ENCODE peak calls at places on chromosomes 5 and 9, in six cellular contexts. One of them, this sample, is unnamed.

GRCh38 chr5:81579525-81579924 is 171.4 kb downstream of the SSBP2 start:
- DNase-seq in testis: no peak
- DNase-seq in fibroblast of the aortic adventitia: peak; percentile 19
- DNase-seq in CD4-positive, alpha-beta T cell: no peak
- DNase-seq in B cell: no peak
- DNase-seq in OCI-LY7: peak; percentile 46
- DNase-seq in this sample: no peak

GRCh38 chr9:23821400-23822181 is 4.4 kb downstream of the ELAVL2 start:
- DNase-seq in CD4-positive, alpha-beta T cell: no peak
- DNase-seq in testis: peak; percentile 44
- DNase-seq in fibroblast of the aortic adventitia: no peak
- DNase-seq in OCI-LY7: no peak
- DNase-seq in B cell: no peak
- DNase-seq in this sample: no peak

GRCh38 chr9:26142201-26142600 is 464.0 kb upstream of the TUSC1 start:
- DNase-seq in CD4-positive, alpha-beta T cell: no peak
- DNase-seq in OCI-LY7: no peak
- DNase-seq in fibroblast of the aortic adventitia: no peak
- DNase-seq in testis: no peak
- DNase-seq in B cell: no peak
- DNase-seq in this sample: no peak

GRCh38 chr9:1637401-1637800 is 377.7 kb upstream of the SMARCA2 start:
- DNase-seq in fibroblast of the aortic adventitia: no peak
- DNase-seq in testis: no peak
- DNase-seq in B cell: no peak
- DNase-seq in CD4-positive, alpha-beta T cell: no peak
- DNase-seq in OCI-LY7: no peak
- DNase-seq in this sample: no peak

GRCh38 chr5:16937023-16937379 is 913 bp upstream of the MYO10 start:
- DNase-seq in OCI-LY7: no peak
- DNase-seq in testis: no peak
- DNase-seq in CD4-positive, alpha-beta T cell: no peak
- DNase-seq in fibroblast of the aortic adventitia: no peak
- DNase-seq in B cell: no peak
- DNase-seq in this sample: no peak

GRCh38 chr5:149037819-149038218 is 25.0 kb downstream of the SH3TC2 start:
- DNase-seq in fibroblast of the aortic adventitia: no peak
- DNase-seq in OCI-LY7: no peak
- DNase-seq in CD4-positive, alpha-beta T cell: no peak
- DNase-seq in testis: no peak
- DNase-seq in B cell: no peak
- DNase-seq in this sample: no peak

GRCh38 chr5:124235031-124235562 is 511.3 kb downstream of the ZNF608 start:
- DNase-seq in fibroblast of the aortic adventitia: no peak
- DNase-seq in OCI-LY7: no peak
- DNase-seq in testis: no peak
- DNase-seq in B cell: no peak
- DNase-seq in CD4-positive, alpha-beta T cell: no peak
- DNase-seq in this sample: no peak

GRCh38 chr5:133864711-133865110 is 103.7 kb downstream of the C5orf15 start:
- DNase-seq in CD4-positive, alpha-beta T cell: no peak
- DNase-seq in testis: no peak
- DNase-seq in fibroblast of the aortic adventitia: no peak
- DNase-seq in B cell: no peak
- DNase-seq in OCI-LY7: no peak
- DNase-seq in this sample: no peak

GRCh38 chr5:158013939-158014338 is 155.0 kb upstream of the CLINT1 start:
- DNase-seq in testis: peak; percentile 43
- DNase-seq in B cell: peak; percentile 17
- DNase-seq in CD4-positive, alpha-beta T cell: no peak
- DNase-seq in fibroblast of the aortic adventitia: peak; percentile 48
- DNase-seq in OCI-LY7: peak; percentile 43
- DNase-seq in this sample: no peak

GRCh38 chr5:84817953-84818352 is 433.3 kb upstream of the EDIL3 start:
- DNase-seq in fibroblast of the aortic adventitia: no peak
- DNase-seq in OCI-LY7: no peak
- DNase-seq in testis: no peak
- DNase-seq in CD4-positive, alpha-beta T cell: no peak
- DNase-seq in B cell: no peak
- DNase-seq in this sample: no peak

GRCh38 chr9:135413461-135413860 is 66.1 kb upstream of the PPP1R26 start:
- DNase-seq in CD4-positive, alpha-beta T cell: no peak
- DNase-seq in fibroblast of the aortic adventitia: no peak
- DNase-seq in testis: no peak
- DNase-seq in OCI-LY7: no peak
- DNase-seq in B cell: no peak
- DNase-seq in this sample: no peak

GRCh38 chr9:130995399-130995941 is 13.5 kb upstream of the LAMC3 start:
- DNase-seq in OCI-LY7: peak; percentile 3
- DNase-seq in B cell: no peak
- DNase-seq in testis: peak; percentile 42
- DNase-seq in CD4-positive, alpha-beta T cell: no peak
- DNase-seq in fibroblast of the aortic adventitia: peak; percentile 58
- DNase-seq in this sample: no peak

GRCh38 chr9:92289708-92290390 is 3.6 kb downstream of the IARS1 start:
- DNase-seq in OCI-LY7: no peak
- DNase-seq in testis: no peak
- DNase-seq in fibroblast of the aortic adventitia: peak; percentile 60
- DNase-seq in B cell: no peak
- DNase-seq in CD4-positive, alpha-beta T cell: no peak
- DNase-seq in this sample: no peak

GRCh38 chr9:129763235-129763917 is 10.5 kb upstream of the PTGES start:
- DNase-seq in fibroblast of the aortic adventitia: peak; percentile 96
- DNase-seq in CD4-positive, alpha-beta T cell: no peak
- DNase-seq in B cell: no peak
- DNase-seq in testis: no peak
- DNase-seq in OCI-LY7: no peak
- DNase-seq in this sample: no peak

GRCh38 chr9:90556897-90557296 is 85.7 kb downstream of the DIRAS2 start:
- DNase-seq in testis: no peak
- DNase-seq in CD4-positive, alpha-beta T cell: no peak
- DNase-seq in OCI-LY7: no peak
- DNase-seq in B cell: no peak
- DNase-seq in fibroblast of the aortic adventitia: no peak
- DNase-seq in this sample: no peak

GRCh38 chr5:56829137-56829536 is 13.8 kb downstream of the MAP3K1 start:
- DNase-seq in OCI-LY7: no peak
- DNase-seq in fibroblast of the aortic adventitia: no peak
- DNase-seq in B cell: peak; percentile 73
- DNase-seq in CD4-positive, alpha-beta T cell: peak; percentile 26
- DNase-seq in testis: no peak
- DNase-seq in this sample: no peak

GRCh38 chr5:56825222-56825824 is 10.0 kb downstream of the MAP3K1 start:
- DNase-seq in testis: no peak
- DNase-seq in OCI-LY7: no peak
- DNase-seq in B cell: no peak
- DNase-seq in fibroblast of the aortic adventitia: no peak
- DNase-seq in CD4-positive, alpha-beta T cell: no peak
- DNase-seq in this sample: no peak

GRCh38 chr5:56827923-56828322 is 12.6 kb downstream of the MAP3K1 start:
- DNase-seq in OCI-LY7: no peak
- DNase-seq in fibroblast of the aortic adventitia: no peak
- DNase-seq in B cell: no peak
- DNase-seq in testis: no peak
- DNase-seq in CD4-positive, alpha-beta T cell: no peak
- DNase-seq in this sample: no peak

GRCh38 chr5:56824019-56824418 is 8.7 kb downstream of the MAP3K1 start:
- DNase-seq in testis: no peak
- DNase-seq in CD4-positive, alpha-beta T cell: no peak
- DNase-seq in B cell: no peak
- DNase-seq in fibroblast of the aortic adventitia: no peak
- DNase-seq in OCI-LY7: no peak
- DNase-seq in this sample: no peak

DNA sequence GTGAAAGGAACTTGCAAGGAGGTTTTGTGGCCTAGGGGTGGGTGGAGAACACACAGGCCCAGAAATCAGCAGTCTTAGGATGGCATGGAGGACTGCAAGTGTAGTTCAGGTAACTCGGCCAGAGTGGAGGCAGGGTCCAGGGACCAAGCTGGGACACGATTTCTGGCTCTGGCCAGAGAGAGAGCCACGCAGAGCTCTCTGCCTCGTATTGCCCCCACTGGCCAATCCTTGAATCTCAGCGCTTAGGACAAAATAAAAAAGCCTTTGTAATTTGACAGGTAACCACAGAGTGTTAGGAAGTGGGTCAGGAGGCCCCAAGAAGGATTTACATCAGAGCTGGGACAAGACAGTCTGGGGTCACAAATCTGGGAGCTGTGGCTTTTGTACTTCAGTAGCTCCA is 11.7 kb downstream of the MAP3K1 start:
- DNase-seq in OCI-LY7: peak; percentile 43
- DNase-seq in B cell: peak; percentile 35
- DNase-seq in CD4-positive, alpha-beta T cell: no peak
- DNase-seq in fibroblast of the aortic adventitia: no peak
- DNase-seq in testis: no peak
- DNase-seq in this sample: no peak
- TF ChIP-seq CTCF in OCI-LY7: peak; percentile 70
- TF ChIP-seq CTCF in B cell: peak; percentile 44
- TF ChIP-seq CTCF in CD4-positive, alpha-beta T cell: peak; percentile 14
- TF ChIP-seq CTCF in fibroblast of the aortic adventitia: peak; percentile 1
- TF ChIP-seq CTCF in testis: no peak
- TF ChIP-seq CTCF in this sample: peak; percentile 12

GRCh38 chr9:136726631-136727191 is 14.3 kb downstream of the DIPK1B start:
- DNase-seq in OCI-LY7: peak; percentile 87
- DNase-seq in B cell: peak; percentile 67
- DNase-seq in fibroblast of the aortic adventitia: peak; percentile 27
- DNase-seq in testis: no peak
- DNase-seq in CD4-positive, alpha-beta T cell: no peak
- DNase-seq in this sample: no peak
- TF ChIP-seq CTCF in OCI-LY7: peak; percentile 85
- TF ChIP-seq CTCF in B cell: peak; percentile 77
- TF ChIP-seq CTCF in fibroblast of the aortic adventitia: peak; percentile 21
- TF ChIP-seq CTCF in testis: peak; percentile 16
- TF ChIP-seq CTCF in CD4-positive, alpha-beta T cell: peak; percentile 35
- TF ChIP-seq CTCF in this sample: peak; percentile 52

GRCh38 chr5:103475629-103476240 is 86.9 kb downstream of the NUDT12 start:
- DNase-seq in OCI-LY7: peak; percentile 40
- DNase-seq in testis: no peak
- DNase-seq in B cell: peak; percentile 27
- DNase-seq in fibroblast of the aortic adventitia: peak; percentile 78
- DNase-seq in CD4-positive, alpha-beta T cell: no peak
- DNase-seq in this sample: no peak
- TF ChIP-seq CTCF in OCI-LY7: peak; percentile 84
- TF ChIP-seq CTCF in testis: peak; percentile 68
- TF ChIP-seq CTCF in B cell: peak; percentile 70
- TF ChIP-seq CTCF in fibroblast of the aortic adventitia: peak; percentile 62
- TF ChIP-seq CTCF in CD4-positive, alpha-beta T cell: peak; percentile 69
- TF ChIP-seq CTCF in this sample: peak; percentile 53

GRCh38 chr9:89309608-89310485 is 1.1 kb upstream of the CKS2 start:
- DNase-seq in B cell: peak; percentile 24
- DNase-seq in testis: no peak
- DNase-seq in OCI-LY7: peak; percentile 36
- DNase-seq in CD4-positive, alpha-beta T cell: no peak
- DNase-seq in fibroblast of the aortic adventitia: peak; percentile 44
- DNase-seq in this sample: no peak

GRCh38 chr9:89312154-89312616 is 1.2 kb downstream of the CKS2 start:
- DNase-seq in OCI-LY7: peak; percentile 48
- DNase-seq in B cell: no peak
- DNase-seq in CD4-positive, alpha-beta T cell: no peak
- DNase-seq in fibroblast of the aortic adventitia: peak; percentile 37
- DNase-seq in testis: peak; percentile 42
- DNase-seq in this sample: no peak

GRCh38 chr9:89311346-89312153 is 555 bp downstream of the CKS2 start:
- DNase-seq in OCI-LY7: peak; percentile 47
- DNase-seq in testis: peak; percentile 31
- DNase-seq in fibroblast of the aortic adventitia: peak; percentile 40
- DNase-seq in CD4-positive, alpha-beta T cell: no peak
- DNase-seq in B cell: no peak
- DNase-seq in this sample: no peak

GRCh38 chr9:89309166-89309565 is 1.8 kb upstream of the CKS2 start:
- DNase-seq in testis: no peak
- DNase-seq in CD4-positive, alpha-beta T cell: no peak
- DNase-seq in OCI-LY7: no peak
- DNase-seq in fibroblast of the aortic adventitia: no peak
- DNase-seq in B cell: no peak
- DNase-seq in this sample: no peak

DNA sequence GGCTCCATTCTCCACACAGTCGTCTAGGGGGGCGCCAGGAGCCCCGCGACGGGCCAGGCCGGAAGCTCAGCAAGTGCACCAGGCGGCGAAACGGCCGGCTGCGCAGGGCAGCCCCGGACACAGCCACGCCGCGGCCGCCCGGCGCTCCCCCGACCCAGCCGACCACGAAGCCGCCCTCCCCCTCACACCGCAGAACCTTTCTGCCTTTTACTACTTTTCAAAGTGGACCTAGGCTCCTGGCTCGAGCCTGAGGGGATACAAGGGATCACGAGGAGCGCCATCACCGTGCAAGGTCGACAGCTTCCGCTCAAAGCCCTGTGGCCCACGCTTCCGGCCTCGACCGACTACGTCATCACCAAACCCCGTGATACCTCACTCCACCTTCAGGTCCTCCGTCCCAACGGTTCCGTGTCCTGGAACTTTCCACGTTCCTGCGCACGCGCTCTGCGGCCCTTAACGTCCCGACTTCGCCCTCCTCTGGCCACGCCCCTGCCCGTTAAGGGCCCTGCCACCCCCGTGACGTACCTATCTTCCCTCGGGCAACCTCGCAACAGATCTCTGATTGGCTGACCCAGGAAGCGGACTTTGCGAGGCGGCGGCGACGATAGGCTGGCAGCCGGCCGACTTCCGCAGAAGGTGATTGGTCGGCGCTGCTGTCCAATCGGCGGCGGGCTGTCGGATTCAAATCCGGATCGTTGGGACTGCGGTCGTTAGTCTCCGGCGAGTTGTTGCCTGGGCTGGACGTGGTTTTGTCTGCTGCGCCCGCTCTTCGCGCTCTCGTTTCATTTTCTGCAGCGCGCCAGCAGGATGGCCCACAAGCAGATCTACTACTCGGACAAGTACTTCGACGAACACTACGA is at the start of gene CKS2:
- DNase-seq in testis: peak; percentile 100
- DNase-seq in CD4-positive, alpha-beta T cell: peak; percentile 100
- DNase-seq in B cell: peak; percentile 100
- DNase-seq in fibroblast of the aortic adventitia: peak; percentile 100
- DNase-seq in OCI-LY7: peak; percentile 100
- DNase-seq in this sample: peak; percentile 100
- TF ChIP-seq CTCF in testis: no peak
- TF ChIP-seq CTCF in CD4-positive, alpha-beta T cell: no peak
- TF ChIP-seq CTCF in B cell: no peak
- TF ChIP-seq CTCF in fibroblast of the aortic adventitia: no peak
- TF ChIP-seq CTCF in OCI-LY7: peak; percentile 50
- TF ChIP-seq CTCF in this sample: no peak

GRCh38 chr5:140107312-140108092 is 6.4 kb upstream of the PURA start:
- DNase-seq in testis: peak; percentile 95
- DNase-seq in CD4-positive, alpha-beta T cell: peak; percentile 91
- DNase-seq in fibroblast of the aortic adventitia: peak; percentile 90
- DNase-seq in OCI-LY7: peak; percentile 95
- DNase-seq in B cell: peak; percentile 98
- DNase-seq in this sample: peak; percentile 90
- TF ChIP-seq CTCF in testis: no peak
- TF ChIP-seq CTCF in CD4-positive, alpha-beta T cell: peak; percentile 23
- TF ChIP-seq CTCF in fibroblast of the aortic adventitia: peak; percentile 13
- TF ChIP-seq CTCF in OCI-LY7: peak; percentile 17
- TF ChIP-seq CTCF in B cell: peak; percentile 43
- TF ChIP-seq CTCF in this sample: no peak

GRCh38 chr9:109083141-109083540 is 36.6 kb downstream of the TMEM245 start:
- DNase-seq in testis: no peak
- DNase-seq in CD4-positive, alpha-beta T cell: no peak
- DNase-seq in B cell: no peak
- DNase-seq in fibroblast of the aortic adventitia: no peak
- DNase-seq in OCI-LY7: no peak
- DNase-seq in this sample: no peak
- TF ChIP-seq CTCF in testis: no peak
- TF ChIP-seq CTCF in CD4-positive, alpha-beta T cell: no peak
- TF ChIP-seq CTCF in B cell: no peak
- TF ChIP-seq CTCF in fibroblast of the aortic adventitia: no peak
- TF ChIP-seq CTCF in OCI-LY7: no peak
- TF ChIP-seq CTCF in this sample: no peak